ENCODE peak calls at places on chromosomes 13 and 19, in seven cellular contexts. A is head of caudate nucleus, C is LoVo, Z is osteocyte, M is GM18507, W is AG09319, T is amniotic epithelial cell. L is an unnamed sample.

GRCh38 chr19:14475251-14476073 is at the start of gene PTGER1:
- DNase-seq in T (no peak), C (peak; percentile 25), M (no peak), Z (no peak), W (no peak), A (no peak), L (no peak)

GRCh38 chr13:35850569-35850968 is 280.6 kb downstream of the DCLK1 start:
- DNase-seq in A (no peak), C (no peak), T (no peak), Z (no peak), W (no peak), M (no peak), L (no peak)

GRCh38 chr19:19745496-19746285 is 12.8 kb upstream of the ZNF14 start:
- DNase-seq in W (no peak), M (no peak), C (no peak), T (no peak), A (no peak), Z (no peak), L (no peak)

GRCh38 chr19:37936166-37936565 is 29.2 kb downstream of the SIPA1L3 start:
- DNase-seq in C (peak; percentile 55), T (no peak), W (no peak), M (no peak), Z (no peak), A (no peak), L (no peak)

GRCh38 chr13:78680611-78681010 is 21.7 kb upstream of the OBI1 start:
- DNase-seq in A (no peak), W (no peak), M (no peak), T (no peak), Z (no peak), C (no peak), L (no peak)

GRCh38 chr13:30905932-30906383 is at the start of gene MEDAG:
- DNase-seq in W (peak; percentile 24), C (no peak), M (no peak), Z (no peak), T (peak; percentile 83), A (no peak), L (no peak)

GRCh38 chr19:48624067-48624594 is 4.8 kb downstream of the SPHK2 start:
- DNase-seq in T (peak; percentile 96), M (peak; percentile 86), A (peak; percentile 99), W (peak; percentile 91), Z (peak; percentile 99), C (no peak), L (peak; percentile 81)

GRCh38 chr19:27529158-27529557 is 1683.8 kb downstream of the UQCRFS1 start:
- DNase-seq in T (no peak), Z (no peak), A (no peak), C (no peak), W (no peak), M (no peak), L (no peak)